ENCODE peak calls at places on chromosomes 7 and 10, in ten cellular contexts. I is A549; H is cardiac muscle cell; X is naive thymus-derived CD4-positive, alpha-beta T cell; J is aorta; A is small intestine; E is uterus; L is astrocyte; M is GM23248; T is OCI-LY7. K is an unnamed sample.
A peak's percentile ranks its signal among the peaks of the same experiment; 100 is the strongest.

GRCh38 chr7:29253225-29253624 is 58.6 kb downstream of the CHN2 start:
- DNase-seq in E (no peak), J (no peak), M (no peak), T (no peak), X (no peak), L (no peak), A (no peak), I (no peak), H (no peak), K (no peak)

GRCh38 chr10:108631332-108631731 is 1292.0 kb downstream of the XPNPEP1 start:
- DNase-seq in H (no peak), X (no peak), I (no peak), A (no peak), M (no peak), E (no peak), L (no peak), J (no peak), T (peak; percentile 47), K (no peak)

GRCh38 chr7:151695856-151696555 is 176.3 kb upstream of the RHEB start:
- DNase-seq in L (no peak), M (no peak), X (no peak), J (peak; percentile 41), E (no peak), I (no peak), A (no peak), H (no peak), T (no peak), K (no peak)

GRCh38 chr10:72764151-72764550 is 72.2 kb downstream of the MCU start:
- DNase-seq in E (no peak), L (peak; percentile 97), M (peak; percentile 71), I (no peak), X (no peak), H (peak; percentile 91), J (no peak), T (no peak), A (no peak), K (no peak)

GRCh38 chr10:91758303-91759146 is 39.7 kb upstream of the TNKS2 start:
- DNase-seq in M (peak; percentile 72), H (peak; percentile 79), E (no peak), I (peak; percentile 78), T (peak; percentile 72), X (peak; percentile 56), L (peak; percentile 43), A (peak; percentile 54), J (no peak), K (peak; percentile 49)

GRCh38 chr10:47396311-47396717 is 12.2 kb upstream of the ZNF488 start:
- DNase-seq in A (no peak), H (no peak), X (no peak), T (no peak), L (no peak), M (no peak), J (no peak), I (no peak), E (no peak), K (no peak)

GRCh38 chr7:55019691-55020480 is 1.1 kb downstream of the EGFR start:
- DNase-seq in T (no peak), E (peak; percentile 36), J (no peak), A (peak; percentile 47), L (no peak), I (no peak), H (no peak), M (peak; percentile 61), X (no peak), K (no peak)

GRCh38 chr10:130363899-130364298 is 227.7 kb downstream of the GLRX3 start:
- DNase-seq in T (no peak), M (no peak), A (no peak), L (no peak), E (no peak), I (no peak), X (no peak), J (no peak), H (no peak), K (no peak)

GRCh38 chr7:41164440-41164839 is 538.5 kb downstream of the INHBA start:
- DNase-seq in H (peak; percentile 8), E (no peak), T (no peak), X (no peak), M (peak; percentile 28), L (peak; percentile 66), A (no peak), I (no peak), J (no peak), K (no peak)

GRCh38 chr7:41956712-41957111 is 253.8 kb upstream of the INHBA start:
- DNase-seq in H (peak; percentile 51), M (peak; percentile 29), L (no peak), I (no peak), A (no peak), T (no peak), X (no peak), E (no peak), J (no peak), K (no peak)

GRCh38 chr7:139426258-139427028 is 57.0 kb downstream of the KLRG2 start:
- DNase-seq in E (no peak), T (no peak), L (no peak), X (no peak), M (no peak), A (no peak), J (no peak), I (no peak), H (no peak), K (no peak)

GRCh38 chr7:117114272-117114671 is 161.0 kb downstream of the ST7 start:
- DNase-seq in X (no peak), I (no peak), L (no peak), H (no peak), T (no peak), E (no peak), J (no peak), A (no peak), M (no peak), K (no peak)

GRCh38 chr7:47225387-47226170 is 356.3 kb downstream of the TNS3 start:
- DNase-seq in E (no peak), I (no peak), J (no peak), H (peak; percentile 33), L (no peak), X (no peak), M (peak; percentile 58), A (no peak), T (peak; percentile 36), K (no peak)

GRCh38 chr10:3347413-3348147 is 175.0 kb upstream of the PITRM1 start:
- DNase-seq in I (no peak), M (no peak), H (no peak), E (no peak), L (no peak), J (no peak), T (no peak), A (no peak), X (no peak), K (no peak)

DNA sequence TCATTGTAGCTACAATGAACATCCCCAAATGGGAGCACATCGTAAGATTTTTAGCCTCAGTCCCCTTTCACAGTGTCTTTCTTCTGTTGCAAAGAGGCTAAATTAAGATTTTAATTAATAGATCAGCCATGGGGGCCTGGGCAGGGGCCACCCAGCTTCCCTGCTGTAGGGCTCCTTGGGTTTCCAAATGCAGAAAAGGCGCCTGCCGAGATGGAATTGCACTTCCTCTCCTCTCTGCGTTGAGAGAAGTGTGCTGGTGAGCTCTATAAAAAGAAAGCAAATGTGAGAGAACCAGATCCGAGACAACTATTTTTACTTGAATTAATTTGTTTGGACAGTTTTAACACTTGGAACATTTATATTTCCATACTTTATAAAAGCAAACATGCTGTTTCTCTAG is 998.2 kb downstream of the LRMDA start:
- DNase-seq in M (peak; percentile 25), I (no peak), T (no peak), H (no peak), X (no peak), J (no peak), A (no peak), E (no peak), L (no peak), K (no peak)
- H3K4me1 ChIP-seq in M (peaks cover 50% of the 10 kb centered on the region), I (peaks cover 21% of the 10 kb centered on the region), T (no peaks in the 10 kb centered on the region), H (peaks cover 49% of the 10 kb centered on the region), X (no peaks in the 10 kb centered on the region), J (peaks cover 4% of the 10 kb centered on the region), A (no peaks in the 10 kb centered on the region), E (peaks cover 11% of the 10 kb centered on the region), L (peaks cover 38% of the 10 kb centered on the region), K (no peaks in the 10 kb centered on the region)

DNA sequence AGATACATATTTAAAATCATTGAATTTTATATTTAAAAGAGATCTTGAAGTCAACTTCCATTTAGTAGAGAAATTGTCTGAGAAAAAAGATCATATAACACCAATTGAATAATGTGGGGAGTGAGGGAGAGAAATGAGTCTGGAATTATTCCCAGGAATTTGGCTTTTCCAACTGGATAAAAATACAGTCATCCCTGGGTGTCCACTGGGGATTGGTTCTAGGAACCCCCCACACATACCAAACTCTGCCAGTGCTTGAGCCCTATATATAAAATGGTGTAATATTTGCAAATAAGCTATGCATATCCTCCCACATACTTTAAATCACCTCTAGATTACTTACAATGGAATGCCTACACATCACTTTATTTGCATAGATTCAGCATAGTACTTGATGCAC is 162.8 kb upstream of the SEMA3C start:
- DNase-seq in L (no peak), A (no peak), X (no peak), H (peak; percentile 40), E (no peak), T (no peak), M (no peak), J (no peak), I (no peak), K (no peak)
- H3K27ac ChIP-seq in L (no peak overlapping the region), A (no peak overlapping the region), X (no peak overlapping the region), H (no peak overlapping the region), E (no peak overlapping the region), T (no peak overlapping the region), M (no peak overlapping the region), J (no peak overlapping the region), I (no peak overlapping the region), K (no peak overlapping the region)

DNA sequence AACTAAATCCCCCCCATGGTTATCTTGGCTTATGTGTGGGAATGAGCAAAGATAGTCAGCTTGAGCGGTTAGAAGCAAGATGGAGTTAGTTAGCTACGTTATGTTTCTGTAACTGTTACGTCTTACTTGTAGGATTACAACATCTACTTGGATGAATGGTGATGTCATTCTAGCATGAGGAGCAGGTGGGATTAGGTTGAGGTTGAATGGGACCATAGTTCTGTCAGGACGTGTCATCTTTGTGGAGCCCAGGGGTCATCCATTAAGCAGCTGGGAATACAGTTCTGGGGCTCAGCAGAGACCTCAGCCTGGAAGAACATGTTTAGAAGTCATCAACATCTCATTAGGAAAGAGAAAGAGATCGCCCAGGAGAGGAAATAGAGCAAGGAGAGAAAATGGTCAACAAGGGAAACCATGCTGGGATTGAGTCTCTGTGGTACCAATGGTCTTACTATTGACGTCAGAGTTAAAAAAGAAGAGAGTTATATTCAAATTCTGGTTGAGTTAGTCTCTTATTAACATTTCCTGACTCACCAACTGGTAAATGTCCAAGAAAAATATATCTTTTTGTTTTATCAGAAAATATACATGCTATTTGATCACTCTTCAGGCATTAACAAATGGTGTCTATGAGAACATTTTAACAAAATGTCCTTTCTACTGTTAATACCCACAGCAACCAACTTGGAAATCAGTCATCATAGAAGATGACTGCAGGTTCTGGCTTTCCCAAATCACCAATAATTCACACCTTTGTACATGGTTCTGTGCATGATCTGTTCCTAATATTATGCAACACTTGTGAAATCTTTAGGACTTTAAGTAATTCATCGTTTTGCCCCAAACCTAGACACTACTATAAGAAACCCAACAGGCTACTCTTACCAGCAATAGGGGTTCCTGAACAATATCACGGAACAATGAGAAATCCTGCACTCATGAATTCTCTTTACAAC is 96.9 kb downstream of the KIAA1217 start:
- DNase-seq in A (no peak), M (no peak), J (no peak), X (no peak), I (no peak), T (no peak), L (peak; percentile 81), H (peak; percentile 18), E (no peak), K (no peak)
- H3K4me1 ChIP-seq in A (no peaks in the 10 kb centered on the region), M (no peaks in the 10 kb centered on the region), J (peaks cover 2% of the 10 kb centered on the region), X (no peaks in the 10 kb centered on the region), I (no peaks in the 10 kb centered on the region), T (no peaks in the 10 kb centered on the region), L (peaks cover 22% of the 10 kb centered on the region), H (peaks cover 15% of the 10 kb centered on the region), E (no peaks in the 10 kb centered on the region), K (no peaks in the 10 kb centered on the region)

GRCh38 chr10:103676058-103676785 is 179.2 kb downstream of the SH3PXD2A start:
- DNase-seq in A (no peak), H (peak; percentile 90), M (peak; percentile 74), L (peak; percentile 52), T (no peak), I (peak; percentile 58), X (no peak), J (no peak), E (peak; percentile 82), K (no peak)
- H3K27ac ChIP-seq in A (peak overlapping the region; percentile 69), H (no peak overlapping the region), M (peak overlapping the region; percentile 100), L (peak overlapping the region; percentile 91), T (no peak overlapping the region), I (peak overlapping the region; percentile 57), X (no peak overlapping the region), J (no peak overlapping the region), E (peak overlapping the region; percentile 89), K (no peak overlapping the region)

K was measured in CD4-positive, alpha-beta memory T cell.